ENCODE peak calls at places on chromosomes 1 and 21, in five cellular contexts. Q is K562, W is HepG2, B is GM12892, L is GM12878. K is an unnamed sample.

GRCh38 chr1:85836736-85837135 is 128.5 kb upstream of the ZNHIT6 start:
- DNase-seq in Q (no peak), W (no peak), B (no peak), L (no peak), K (no peak)

GRCh38 chr1:39892611-39893595 is 8.8 kb downstream of the MYCL start:
- DNase-seq in Q (peak), W (peak), B (no peak), L (no peak), K (no peak)

GRCh38 chr1:17434591-17434990 is 4.9 kb downstream of the RCC2 start:
- DNase-seq in Q (no peak), W (no peak), B (no peak), L (no peak), K (no peak)

GRCh38 chr1:32622205-32622604 is 28.1 kb downstream of the ZBTB8OS start:
- DNase-seq in Q (no peak), W (no peak), B (no peak), L (no peak), K (no peak)

GRCh38 chr1:157495285-157495684 is 57.0 kb downstream of the FCRL5 start:
- DNase-seq in Q (no peak), W (no peak), B (no peak), L (no peak), K (no peak)

GRCh38 chr1:227318003-227318851 is at the start of gene CDC42BPA:
- DNase-seq in Q (peak), W (peak), B (peak), L (no peak), K (peak)

GRCh38 chr1:117093091-117093534 is 28.4 kb downstream of the TRIM45 start:
- DNase-seq in Q (no peak), W (no peak), B (no peak), L (no peak), K (no peak)

GRCh38 chr1:1115136-1115829 is 606 bp downstream of the C1orf159 start:
- DNase-seq in Q (peak), W (no peak), B (no peak), L (no peak), K (no peak)

GRCh38 chr1:201551096-201551495 is 12.2 kb downstream of the NAV1 start:
- DNase-seq in Q (no peak), W (no peak), B (no peak), L (no peak), K (no peak)

GRCh38 chr1:59062743-59063142 is 234.2 kb upstream of the FGGY start:
- DNase-seq in Q (no peak), W (no peak), B (no peak), L (no peak), K (no peak)

GRCh38 chr1:24968941-24969585 is 39.0 kb upstream of the RUNX3 start:
- DNase-seq in Q (no peak), W (no peak), B (no peak), L (no peak), K (no peak)

GRCh38 chr1:27571439-27572018 is 32.4 kb downstream of the AHDC1 start:
- DNase-seq in Q (peak), W (peak), B (no peak), L (no peak), K (no peak)

GRCh38 chr1:57422271-57423134 is 1.4 kb downstream of the DAB1 start:
- DNase-seq in Q (no peak), W (no peak), B (no peak), L (no peak), K (no peak)

GRCh38 chr1:6409053-6409452 is 10.7 kb downstream of the HES2 start:
- DNase-seq in Q (no peak), W (no peak), B (no peak), L (no peak), K (no peak)

DNA sequence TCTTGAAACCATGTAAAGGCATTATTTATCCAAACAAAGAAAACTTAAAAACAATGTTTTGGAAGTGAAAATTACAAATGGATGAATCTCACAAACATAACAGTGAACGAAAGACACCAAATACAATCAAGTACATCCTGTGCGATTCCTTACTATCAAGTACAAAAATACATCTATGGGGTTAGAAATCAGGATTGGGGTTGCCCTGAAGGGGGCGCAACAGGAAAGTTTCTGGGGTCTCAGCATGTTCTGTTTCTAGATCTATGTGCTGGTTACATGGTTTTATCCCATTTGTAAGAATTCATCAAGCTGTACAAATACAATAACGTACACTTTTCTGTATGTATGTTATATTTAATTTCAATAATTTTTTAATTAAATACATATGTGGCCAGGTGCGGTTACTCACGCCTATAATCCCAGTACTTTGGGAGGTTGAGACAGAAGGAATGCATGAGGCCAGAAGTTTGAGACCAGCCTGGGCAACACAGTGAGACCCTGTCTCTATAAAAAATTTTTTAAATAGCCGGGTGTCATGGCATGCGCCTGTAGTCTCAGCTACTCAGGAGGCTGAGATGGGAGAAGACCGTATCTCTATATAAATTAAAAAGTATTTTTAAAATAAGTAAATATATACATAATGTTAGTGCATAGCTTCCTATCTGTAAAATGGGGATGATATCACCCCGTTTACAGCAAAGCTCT is 121.5 kb upstream of the SOD1 start:
- DNase-seq in Q (no peak), W (no peak), B (no peak), L (no peak), K (no peak)
- TF ChIP-seq TAF1 in Q (no peak), W (no peak), B (no peak), L (no peak), K (no peak)

DNA sequence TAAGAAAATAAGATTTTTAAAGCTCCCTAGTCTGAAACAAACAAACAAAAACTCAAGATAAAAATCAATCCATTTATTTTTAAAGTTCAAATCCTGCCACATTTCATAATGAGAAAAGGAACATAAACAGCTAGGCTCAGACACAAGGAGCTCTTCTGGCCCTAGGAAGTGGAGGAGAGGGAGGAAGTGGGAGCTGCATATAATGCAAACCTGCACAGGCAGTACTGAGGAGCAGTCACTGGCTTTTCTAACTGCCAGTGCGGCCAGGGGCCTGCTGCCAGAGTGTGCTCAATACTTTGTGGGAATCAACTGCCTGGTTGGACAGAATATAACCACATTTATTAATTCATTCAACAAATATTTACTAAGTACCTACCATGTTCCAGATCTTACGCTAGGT is 139.8 kb upstream of the SPATA6 start:
- DNase-seq in Q (no peak), W (no peak), B (no peak), L (no peak), K (no peak)
- TF ChIP-seq POLR2A in Q (no peak), W (no peak), B (no peak), L (no peak), K (no peak)

GRCh38 chr1:210446479-210446878 is 117.8 kb downstream of the HHAT start:
- DNase-seq in Q (no peak), W (no peak), B (no peak), L (no peak), K (no peak)
- TF ChIP-seq TAF1 in Q (no peak), W (no peak), B (no peak), L (no peak), K (no peak)

DNA sequence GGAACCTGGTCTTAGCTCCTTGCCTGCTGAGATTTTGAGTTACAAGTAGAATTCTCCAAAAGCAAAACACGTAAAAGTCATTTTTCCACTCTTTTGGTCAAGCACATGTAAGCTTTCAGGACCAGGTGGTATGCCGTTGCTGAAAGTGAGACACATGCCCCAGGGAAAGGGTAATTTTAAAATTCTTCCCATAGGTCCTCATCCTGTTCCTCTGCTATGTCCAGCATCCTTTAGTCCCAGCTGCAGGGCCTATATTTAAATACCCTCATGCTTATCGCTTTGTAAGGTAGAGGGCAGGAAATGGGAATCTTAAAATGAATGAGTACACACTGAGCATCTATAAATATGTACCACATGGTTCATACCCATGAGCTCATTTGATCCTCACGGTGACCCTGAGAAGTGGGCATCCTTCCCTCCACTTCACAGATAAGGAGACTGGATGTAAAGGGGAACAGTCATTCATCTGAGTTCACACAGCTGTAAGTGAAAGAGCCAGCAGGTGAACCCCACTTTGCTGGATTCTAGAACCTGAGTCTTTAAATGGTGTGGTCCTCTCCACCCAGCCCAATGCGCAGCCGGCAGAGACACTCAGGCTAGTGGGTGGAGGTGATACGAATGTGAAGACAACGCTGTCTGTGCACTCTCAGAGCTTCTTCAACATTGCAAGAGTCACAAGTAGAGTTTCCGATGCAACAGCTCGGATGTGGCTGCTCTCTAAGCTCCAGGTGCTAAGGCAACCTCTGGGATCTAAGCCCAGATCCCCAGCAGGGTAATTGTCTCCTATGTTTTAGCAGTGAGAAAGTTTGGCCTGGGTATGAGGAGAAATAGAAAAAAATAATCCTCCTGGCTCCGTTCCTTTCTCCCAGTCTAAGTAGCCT is 163.5 kb downstream of the PLXNA2 start:
- DNase-seq in Q (no peak), W (no peak), B (no peak), L (no peak), K (no peak)
- TF ChIP-seq POLR2A in Q (no peak), W (no peak), B (no peak), L (no peak), K (no peak)

DNA sequence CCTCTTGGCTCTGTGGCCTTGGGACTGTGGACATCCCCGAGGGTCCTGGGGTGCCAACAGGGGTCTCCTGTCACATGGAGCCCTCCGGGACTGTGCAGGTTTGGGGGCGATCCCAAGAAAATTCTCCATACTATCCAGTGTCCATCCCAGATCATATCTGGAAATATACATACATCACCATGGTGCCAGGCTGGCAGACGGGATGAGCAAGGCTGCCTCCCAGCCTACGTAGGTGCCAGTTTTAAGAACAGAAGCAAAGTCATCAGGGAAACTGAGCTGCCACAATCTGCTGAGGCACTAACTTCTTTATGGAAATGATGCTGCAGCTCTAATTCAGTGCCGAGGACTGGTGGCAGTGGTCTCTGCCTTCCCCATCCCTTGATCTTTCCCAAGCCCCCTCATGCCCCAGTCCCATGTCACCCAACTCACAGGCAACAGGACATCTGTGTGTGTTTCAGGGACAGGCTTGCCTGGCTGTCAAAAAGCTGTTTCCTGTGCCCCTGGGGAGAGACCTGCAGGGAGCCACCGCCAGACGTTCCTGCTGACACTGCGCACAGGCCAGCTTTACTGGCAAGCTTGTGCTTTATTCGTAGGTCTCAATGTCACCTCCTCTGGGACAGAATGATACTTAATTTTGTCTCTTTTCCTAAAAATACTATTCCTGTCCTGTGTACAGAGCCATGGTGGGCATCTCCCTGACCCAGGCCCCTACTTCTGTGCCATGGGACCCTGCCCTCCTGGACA is 15.5 kb downstream of the TEX35 start:
- DNase-seq in Q (no peak), W (no peak), B (no peak), L (no peak), K (no peak)
- TF ChIP-seq TAF1 in Q (no peak), W (no peak), B (no peak), L (no peak), K (no peak)

DNA sequence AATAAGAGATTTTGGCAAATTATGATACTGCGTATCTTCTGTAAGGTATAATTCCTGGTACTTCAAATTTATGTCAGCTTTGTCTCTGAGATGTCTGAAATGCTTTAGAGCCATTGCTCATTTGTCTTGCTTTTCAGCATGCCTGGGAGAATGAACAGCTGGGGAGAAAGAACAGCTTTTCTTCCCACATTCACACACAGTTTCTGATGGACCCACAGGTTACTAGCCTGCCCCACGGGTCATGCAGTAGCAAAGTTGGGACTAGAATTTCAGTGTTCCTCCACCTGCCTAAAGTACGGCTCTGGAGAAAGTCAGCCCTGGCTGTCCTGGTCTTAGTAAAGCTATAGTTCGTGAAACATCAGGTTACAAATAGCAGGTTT is 12.2 kb downstream of the GALNT2 start:
- DNase-seq in Q (no peak), W (no peak), B (no peak), L (no peak), K (no peak)
- TF ChIP-seq POLR2A in Q (no peak), W (no peak), B (no peak), L (no peak), K (no peak)

GRCh38 chr1:181133441-181133951 is 45.0 kb downstream of the IER5 start:
- DNase-seq in Q (no peak), W (peak), B (no peak), L (no peak), K (no peak)

GRCh38 chr1:181135815-181136737 is 47.6 kb downstream of the IER5 start:
- DNase-seq in Q (no peak), W (no peak), B (no peak), L (no peak), K (no peak)

GRCh38 chr1:181135462-181135781 is 46.9 kb downstream of the IER5 start:
- DNase-seq in Q (peak), W (no peak), B (no peak), L (no peak), K (no peak)

GRCh38 chr1:181133969-181134418 is 45.5 kb downstream of the IER5 start:
- DNase-seq in Q (no peak), W (no peak), B (no peak), L (no peak), K (no peak)

DNA sequence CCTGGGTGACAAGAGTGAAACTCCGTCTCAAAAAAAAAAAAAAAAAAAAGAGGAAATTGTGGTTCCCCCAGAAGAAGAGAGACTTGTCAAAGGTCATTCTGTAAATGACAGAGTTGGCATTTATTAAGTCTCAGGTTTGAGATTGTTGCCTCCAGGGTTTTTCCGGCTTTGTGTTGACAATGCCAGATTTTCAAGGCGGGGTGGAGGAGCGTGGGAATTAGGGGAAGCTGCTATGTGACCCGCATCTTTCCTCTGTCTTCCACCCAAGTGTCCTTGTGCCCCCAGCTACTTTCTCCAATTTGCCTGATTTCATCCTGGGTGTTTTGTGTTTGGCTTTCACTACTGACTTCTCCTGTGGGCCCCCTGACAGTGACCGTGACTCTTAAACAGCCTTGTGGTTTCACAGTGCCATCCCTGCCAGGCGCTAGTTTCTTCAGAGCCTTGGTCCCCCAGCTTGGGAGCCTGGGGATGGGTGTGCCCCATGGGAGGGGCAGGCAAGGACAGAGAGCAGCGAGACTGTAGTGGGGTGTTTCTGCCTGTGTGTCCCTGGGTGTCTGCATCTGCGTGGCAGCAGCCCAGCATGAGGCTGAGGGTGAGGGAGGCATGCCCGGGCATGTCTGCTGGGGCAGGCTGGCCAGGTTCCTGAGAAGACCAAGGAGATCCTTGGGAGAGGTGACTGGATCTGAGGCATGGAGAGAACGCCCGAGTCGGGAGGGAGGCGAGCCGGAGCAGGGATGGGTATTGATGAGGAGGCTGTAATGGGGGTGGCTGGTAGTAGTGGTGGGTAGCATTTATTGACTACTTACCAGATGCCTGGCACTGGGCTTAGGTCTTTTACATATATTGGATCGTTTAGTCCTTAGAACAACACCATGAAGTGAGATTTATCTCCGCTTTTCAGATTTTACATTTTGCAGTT is 46.3 kb downstream of the IER5 start:
- DNase-seq in Q (no peak), W (no peak), B (no peak), L (peak), K (no peak)
- TF ChIP-seq TAF1 in Q (no peak), W (no peak), B (peak), L (no peak), K (peak)

GRCh38 chr1:90990779-90991178 is 31.1 kb downstream of the ZNF644 start:
- DNase-seq in Q (no peak), W (no peak), B (no peak), L (no peak), K (no peak)

GRCh38 chr1:90989302-90989701 is 32.5 kb downstream of the ZNF644 start:
- DNase-seq in Q (no peak), W (no peak), B (no peak), L (no peak), K (no peak)

GRCh38 chr1:90986954-90987353 is 34.9 kb downstream of the ZNF644 start:
- DNase-seq in Q (no peak), W (no peak), B (no peak), L (no peak), K (no peak)

GRCh38 chr1:90989990-90990389 is 31.8 kb downstream of the ZNF644 start:
- DNase-seq in Q (no peak), W (no peak), B (no peak), L (no peak), K (no peak)

DNA sequence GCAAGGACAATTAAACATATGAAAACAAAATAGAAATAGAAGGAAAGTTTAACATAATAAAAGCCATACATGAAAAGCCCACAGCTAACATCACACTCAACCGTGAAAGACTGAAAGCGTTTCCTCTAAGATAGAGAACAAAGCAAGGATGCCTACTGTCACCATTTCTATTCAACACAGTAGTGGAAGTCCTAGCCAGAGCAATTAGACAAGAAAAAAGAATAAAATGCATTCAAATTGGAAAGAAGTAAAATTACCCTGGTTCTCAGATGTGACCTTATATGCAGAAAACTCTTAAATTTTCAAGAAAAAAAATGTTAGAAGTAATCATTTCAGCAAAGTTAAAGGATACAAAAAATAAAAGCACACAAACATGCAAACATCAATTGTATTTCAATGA is 34.0 kb downstream of the ZNF644 start:
- DNase-seq in Q (no peak), W (no peak), B (no peak), L (no peak), K (no peak)
- TF ChIP-seq POLR2A in Q (no peak), W (no peak), B (no peak), L (no peak), K (no peak)

K was measured in GM12891.